ENCODE peak calls at places on chromosome 17, in six cellular contexts. E, K, V, Y, A and T are unnamed samples.

GRCh38 chr17:7323731-7324437 is 5.3 kb downstream of the NEURL4 start:
- DNase-seq in E (peak), K (no peak), V (no peak), Y (peak), A (no peak), T (no peak)

GRCh38 chr17:61254894-61255293 is 144.7 kb upstream of the TBX2 start:
- DNase-seq in E (no peak), K (no peak), V (no peak), Y (no peak), A (no peak), T (no peak)

GRCh38 chr17:47275245-47275984 is 21.8 kb downstream of the ITGB3 start:
- DNase-seq in E (no peak), K (peak), V (peak), Y (peak), A (no peak), T (no peak)

GRCh38 chr17:7745748-7746470 is 28.4 kb downstream of the DNAH2 start:
- DNase-seq in E (no peak), K (no peak), V (no peak), Y (no peak), A (no peak), T (no peak)

GRCh38 chr17:17994271-17994670 is 21.6 kb downstream of the DRC3 start:
- DNase-seq in E (no peak), K (no peak), V (no peak), Y (no peak), A (no peak), T (no peak)

GRCh38 chr17:57987582-57988300 is at the start of gene VEZF1:
- DNase-seq in E (peak), K (peak), V (peak), Y (peak), A (peak), T (peak)

GRCh38 chr17:52388941-52389340 is 230.4 kb upstream of the CA10 start:
- DNase-seq in E (no peak), K (no peak), V (no peak), Y (peak), A (no peak), T (no peak)

GRCh38 chr17:70091005-70091568 is 16.1 kb downstream of the KCNJ16 start:
- DNase-seq in E (no peak), K (no peak), V (no peak), Y (no peak), A (no peak), T (no peak)

GRCh38 chr17:59617141-59617757 is 2.4 kb upstream of the CLTC start:
- DNase-seq in E (no peak), K (no peak), V (no peak), Y (no peak), A (no peak), T (no peak)

GRCh38 chr17:55344514-55344997 is 77.1 kb downstream of the MMD start:
- DNase-seq in E (no peak), K (no peak), V (no peak), Y (no peak), A (no peak), T (no peak)

GRCh38 chr17:80844418-80844990 is 147.1 kb upstream of the CHMP6 start:
- DNase-seq in E (no peak), K (no peak), V (no peak), Y (no peak), A (no peak), T (no peak)

GRCh38 chr17:1006054-1006453 is 9.1 kb downstream of the TIMM22 start:
- DNase-seq in E (no peak), K (no peak), V (no peak), Y (peak), A (no peak), T (no peak)
- H3K27ac ChIP-seq in E (no peak), K (peak), V (peak), Y (peak), A (peak), T (peak)

GRCh38 chr17:48627242-48627597 is 1.1 kb upstream of the HOXB9 start:
- DNase-seq in E (no peak), K (no peak), V (no peak), Y (no peak), A (no peak), T (no peak)
- H3K27ac ChIP-seq in E (no peak), K (no peak), V (no peak), Y (peak), A (no peak), T (no peak)

DNA sequence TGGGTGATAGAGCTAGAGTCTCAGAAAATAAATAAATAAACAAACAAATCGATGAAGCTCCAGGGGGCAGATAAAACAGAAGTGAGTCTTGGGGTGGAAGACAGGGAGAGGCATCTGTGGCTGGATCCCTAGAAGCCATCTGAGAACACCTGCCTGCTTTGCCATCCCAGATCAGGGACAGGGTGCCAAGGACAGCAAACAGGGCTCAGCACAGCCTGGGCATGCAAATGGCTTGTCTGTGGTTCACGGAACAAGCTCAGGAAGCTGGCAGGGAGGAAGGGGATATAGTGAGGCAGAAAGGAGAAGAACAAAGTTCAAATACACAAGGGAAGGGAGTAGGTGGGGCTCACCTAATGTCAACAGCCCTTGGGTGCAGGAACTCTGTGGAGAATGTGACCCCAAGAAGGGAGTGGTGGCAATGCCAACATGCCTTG is 27.5 kb downstream of the TRIM25 start:
- DNase-seq in E (no peak), K (no peak), V (no peak), Y (peak), A (no peak), T (no peak)
- H3K27ac ChIP-seq in E (no peak), K (no peak), V (no peak), Y (peak), A (no peak), T (no peak)

GRCh38 chr17:75500419-75501216 is 14.7 kb downstream of the CASKIN2 start:
- DNase-seq in E (no peak), K (no peak), V (no peak), Y (no peak), A (no peak), T (no peak)
- H3K27ac ChIP-seq in E (no peak), K (peak), V (peak), Y (no peak), A (peak), T (peak)

GRCh38 chr17:40564195-40564882 is 933 bp downstream of the CCR7 start:
- DNase-seq in E (peak), K (no peak), V (no peak), Y (no peak), A (no peak), T (no peak)

GRCh38 chr17:40567377-40567776 is 2.1 kb upstream of the CCR7 start:
- DNase-seq in E (no peak), K (no peak), V (no peak), Y (no peak), A (no peak), T (no peak)

GRCh38 chr17:40568074-40568836 is 3.0 kb upstream of the CCR7 start:
- DNase-seq in E (no peak), K (no peak), V (no peak), Y (no peak), A (no peak), T (no peak)

GRCh38 chr17:40564883-40565744 is at the start of gene CCR7:
- DNase-seq in E (peak), K (no peak), V (no peak), Y (no peak), A (no peak), T (no peak)

DNA sequence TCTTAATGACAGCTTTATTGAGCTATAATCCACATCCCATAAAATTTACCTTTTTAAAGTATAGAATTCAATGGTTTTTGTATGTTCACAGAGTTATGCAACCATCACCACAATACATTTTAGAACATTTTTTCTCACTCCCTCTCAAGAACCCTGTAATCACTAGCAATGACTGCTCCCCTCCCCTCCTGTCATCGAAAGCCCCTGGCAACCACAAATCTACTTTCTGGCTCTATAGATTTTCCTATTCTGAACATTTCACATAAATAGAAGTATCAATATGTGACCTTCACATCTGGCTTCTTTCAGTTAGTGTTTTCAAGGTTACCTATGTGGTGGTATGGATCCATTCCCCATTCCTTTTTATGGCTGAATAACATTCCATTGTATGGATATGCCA is 755 bp upstream of the CCR7 start:
- DNase-seq in E (no peak), K (no peak), V (no peak), Y (no peak), A (no peak), T (no peak)
- H3K27ac ChIP-seq in E (peak), K (no peak), V (no peak), Y (no peak), A (no peak), T (no peak)

GRCh38 chr17:21296097-21297025 is 11.8 kb downstream of the MAP2K3 start:
- DNase-seq in E (no peak), K (no peak), V (no peak), Y (no peak), A (no peak), T (no peak)
- H3K27ac ChIP-seq in E (no peak), K (no peak), V (peak), Y (no peak), A (no peak), T (no peak)

DNA sequence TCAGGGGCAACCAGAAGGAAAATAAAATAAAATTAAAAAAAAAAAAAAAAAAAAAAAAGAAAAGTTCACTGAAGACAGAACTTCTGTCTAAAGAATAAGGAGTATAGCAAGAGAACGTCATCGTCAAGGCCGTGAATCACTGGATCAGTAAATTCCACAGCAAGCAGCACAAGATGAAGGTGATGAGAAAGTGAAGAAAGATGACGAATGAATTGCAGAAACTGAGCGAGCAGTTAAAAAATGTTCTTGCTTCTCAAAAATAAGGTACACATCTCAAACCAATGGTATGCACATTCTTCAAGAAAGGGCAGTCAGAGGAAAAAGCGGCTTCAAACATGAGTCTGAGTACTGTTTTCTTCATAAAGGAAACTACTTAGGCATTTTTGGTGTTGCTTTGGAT is 104.7 kb downstream of the SMG6 start:
- DNase-seq in E (no peak), K (no peak), V (no peak), Y (no peak), A (no peak), T (no peak)
- H3K27ac ChIP-seq in E (no peak), K (no peak), V (no peak), Y (no peak), A (no peak), T (no peak)

GRCh38 chr17:64066709-64067108 is 46.3 kb upstream of the ICAM2 start:
- DNase-seq in E (peak), K (no peak), V (no peak), Y (no peak), A (no peak), T (no peak)

GRCh38 chr17:64063088-64063487 is 42.7 kb upstream of the ICAM2 start:
- DNase-seq in E (no peak), K (no peak), V (no peak), Y (no peak), A (no peak), T (no peak)

GRCh38 chr17:64064331-64064730 is 43.9 kb upstream of the ICAM2 start:
- DNase-seq in E (no peak), K (no peak), V (no peak), Y (peak), A (no peak), T (no peak)

GRCh38 chr17:64061157-64061898 is 40.9 kb upstream of the ICAM2 start:
- DNase-seq in E (no peak), K (no peak), V (no peak), Y (no peak), A (no peak), T (no peak)

GRCh38 chr17:64063766-64064224 is 43.4 kb upstream of the ICAM2 start:
- DNase-seq in E (peak), K (no peak), V (no peak), Y (peak), A (no peak), T (no peak)
- H3K27ac ChIP-seq in E (no peak), K (no peak), V (no peak), Y (peak), A (no peak), T (no peak)

DNA sequence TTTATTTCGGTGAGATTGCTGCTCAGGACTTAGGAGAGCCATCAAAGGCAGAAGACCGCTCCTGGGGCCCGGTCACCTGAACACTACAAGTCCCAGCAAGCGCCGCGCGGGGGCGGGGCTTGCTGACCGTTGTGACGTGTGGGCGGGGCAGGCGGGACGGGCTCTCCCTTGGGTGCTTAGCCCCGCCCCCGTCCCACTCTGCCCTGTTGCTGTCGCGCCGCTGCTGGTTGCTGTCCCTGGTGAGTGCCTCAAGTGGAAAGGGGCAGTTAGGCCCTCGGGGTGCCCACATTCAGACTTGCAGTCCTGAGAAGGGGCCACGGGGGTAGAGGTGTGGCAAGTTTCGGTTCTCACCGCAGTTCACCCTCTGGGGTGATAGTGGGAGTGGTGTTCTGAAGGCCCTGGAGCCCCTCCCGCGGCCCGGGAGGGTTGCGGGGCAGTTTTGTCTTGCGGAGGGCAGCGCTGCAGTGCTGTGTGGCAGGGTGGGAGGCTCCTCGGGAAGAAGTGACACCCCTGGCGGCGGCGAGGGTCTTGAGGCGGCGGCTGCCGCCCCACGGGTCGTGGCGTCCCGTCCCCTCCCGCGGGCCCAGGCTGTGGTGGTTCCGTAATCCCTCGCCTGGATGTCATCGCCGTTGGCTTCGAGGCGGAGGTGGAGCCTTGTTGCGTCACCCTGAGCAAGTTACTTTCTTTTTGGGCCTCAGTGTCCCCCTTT is at the start of gene CALCOCO2:
- DNase-seq in E (peak), K (peak), V (peak), Y (peak), A (peak), T (peak)
- H3K27ac ChIP-seq in E (peak), K (peak), V (peak), Y (peak), A (peak), T (peak)

DNA sequence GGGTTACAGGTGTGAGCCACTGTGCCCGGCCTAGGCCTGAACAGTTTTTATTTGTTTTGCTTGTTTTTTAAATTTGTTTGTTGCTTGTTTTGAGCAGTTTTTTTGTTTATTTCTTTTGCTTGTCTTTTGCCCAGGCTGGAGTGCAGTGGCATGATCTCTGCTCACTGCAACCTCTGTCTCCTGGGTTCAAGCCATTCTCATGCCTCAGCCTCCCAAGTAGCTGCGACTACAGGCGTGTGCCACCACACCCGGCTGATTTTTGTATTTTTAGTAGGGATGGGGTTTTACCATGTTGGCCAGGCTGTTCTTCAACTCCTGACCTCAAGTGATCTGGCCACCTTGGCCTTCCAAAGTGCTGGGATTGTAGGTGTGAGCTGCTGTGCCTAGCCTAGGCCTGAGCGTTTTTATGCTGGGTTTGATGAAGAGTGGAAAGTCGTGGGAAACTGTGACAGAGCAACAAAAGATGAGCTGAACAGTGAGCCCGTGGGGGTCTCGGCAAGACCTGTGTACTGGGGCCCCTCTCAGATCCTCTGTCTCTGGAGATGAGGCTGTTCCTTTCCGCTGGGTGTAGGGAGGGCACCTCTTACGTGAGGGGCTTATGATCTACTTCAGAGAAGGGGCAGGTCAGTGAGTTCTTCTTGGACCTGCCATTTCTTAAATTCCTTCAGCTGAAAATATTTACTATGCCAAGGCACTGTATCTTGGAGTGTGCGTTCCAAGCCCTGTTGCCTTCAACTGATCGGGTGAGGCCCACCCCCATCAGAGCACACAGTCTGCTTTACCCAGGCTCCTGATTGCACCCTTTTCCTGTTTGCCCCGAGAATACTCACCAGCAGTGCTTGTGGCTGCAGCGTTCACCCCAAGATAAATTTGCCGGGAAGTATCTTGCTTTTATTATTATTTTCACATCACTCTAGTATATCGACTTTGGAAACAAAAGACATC is 322.1 kb downstream of the SEC14L1 start:
- DNase-seq in E (no peak), K (no peak), V (no peak), Y (no peak), A (no peak), T (no peak)
- H3K27ac ChIP-seq in E (peak), K (no peak), V (peak), Y (peak), A (no peak), T (no peak)